ENCODE peak calls at places on chromosome 20, in five cellular contexts. I is CD4-positive, CD25-positive, alpha-beta regulatory T cell; T is fibroblast of lung; R is A673; N is A549. H is an unnamed sample.
A peak's percentile ranks its signal among the peaks of the same experiment; 100 is the strongest.

GRCh38 chr20:61933951-61934715 is 131.5 kb downstream of the TAF4 start:
- DNase-seq in I (no peak), R (no peak), T (no peak), N (no peak), H (peak; percentile 6)

GRCh38 chr20:18879262-18879661 is 65.7 kb downstream of the SCP2D1 start:
- DNase-seq in R (peak; percentile 34), T (no peak), N (no peak), I (no peak), H (no peak)

GRCh38 chr20:43937586-43937985 is 22.9 kb downstream of the TOX2 start:
- DNase-seq in R (peak; percentile 41), I (no peak), N (no peak), T (peak; percentile 68), H (no peak)

GRCh38 chr20:59933296-59933848 is at the start of gene SYCP2:
- DNase-seq in I (peak; percentile 64), R (no peak), N (peak; percentile 41), T (peak; percentile 28), H (no peak)

GRCh38 chr20:32050851-32051556 is 1.0 kb upstream of the HCK start:
- DNase-seq in R (no peak), T (no peak), I (no peak), N (no peak), H (no peak)

GRCh38 chr20:58921564-58921963 is 59.5 kb upstream of the NELFCD start:
- DNase-seq in T (no peak), I (no peak), R (no peak), N (no peak), H (no peak)

GRCh38 chr20:49561806-49562205 is 6.1 kb downstream of the PTGIS start:
- DNase-seq in R (no peak), I (no peak), N (no peak), T (no peak), H (no peak)

GRCh38 chr20:58891686-58892125 is 39.2 kb downstream of the GNAS start:
- DNase-seq in T (peak; percentile 45), R (peak; percentile 66), N (peak; percentile 37), I (peak; percentile 49), H (no peak)

GRCh38 chr20:62367483-62368302 is 581 bp upstream of the LAMA5 start:
- DNase-seq in N (no peak), T (no peak), I (no peak), R (no peak), H (peak; percentile 47)

GRCh38 chr20:63555661-63556381 is 1.9 kb downstream of the FNDC11 start:
- DNase-seq in I (no peak), T (no peak), N (no peak), R (no peak), H (no peak)

GRCh38 chr20:13870349-13870748 is 85.5 kb downstream of the NDUFAF5 start:
- DNase-seq in R (no peak), I (no peak), T (no peak), N (no peak), H (no peak)

GRCh38 chr20:13875265-13875811 is 90.5 kb downstream of the NDUFAF5 start:
- DNase-seq in I (no peak), T (no peak), N (no peak), R (no peak), H (no peak)

GRCh38 chr20:13877789-13878188 is 93.0 kb downstream of the NDUFAF5 start:
- DNase-seq in T (no peak), R (no peak), I (no peak), N (no peak), H (no peak)

GRCh38 chr20:13874269-13875158 is 89.7 kb downstream of the NDUFAF5 start:
- DNase-seq in R (no peak), N (no peak), T (no peak), I (no peak), H (peak; percentile 20)

GRCh38 chr20:13873814-13874213 is 89.0 kb downstream of the NDUFAF5 start:
- DNase-seq in N (no peak), I (no peak), R (no peak), T (no peak), H (peak; percentile 12)
- H3K4me1 ChIP-seq in N (no peaks in the 10 kb centered on the region), I (no peaks in the 10 kb centered on the region), R (no peaks in the 10 kb centered on the region), T (no peaks in the 10 kb centered on the region), H (peaks cover 12% of the 10 kb centered on the region)

GRCh38 chr20:54131675-54132611 is 41.8 kb downstream of the CYP24A1 start:
- DNase-seq in I (no peak), N (no peak), T (no peak), R (no peak), H (no peak)

GRCh38 chr20:54133434-54134427 is 40.1 kb downstream of the CYP24A1 start:
- DNase-seq in I (no peak), N (no peak), T (peak; percentile 24), R (no peak), H (no peak)

GRCh38 chr20:54134445-54135220 is 39.2 kb downstream of the CYP24A1 start:
- DNase-seq in T (no peak), N (no peak), R (no peak), I (no peak), H (no peak)

GRCh38 chr20:54129350-54129749 is 44.4 kb downstream of the CYP24A1 start:
- DNase-seq in I (no peak), T (no peak), N (no peak), R (no peak), H (no peak)

GRCh38 chr20:54132612-54133433 is 41.0 kb downstream of the CYP24A1 start:
- DNase-seq in N (peak; percentile 70), I (no peak), R (peak; percentile 78), T (peak; percentile 99), H (no peak)
- H3K4me3 ChIP-seq in N (no peak overlapping the region), I (no peak overlapping the region), R (no peak overlapping the region), T (peak overlapping the region; percentile 41), H (no peak overlapping the region)

DNA sequence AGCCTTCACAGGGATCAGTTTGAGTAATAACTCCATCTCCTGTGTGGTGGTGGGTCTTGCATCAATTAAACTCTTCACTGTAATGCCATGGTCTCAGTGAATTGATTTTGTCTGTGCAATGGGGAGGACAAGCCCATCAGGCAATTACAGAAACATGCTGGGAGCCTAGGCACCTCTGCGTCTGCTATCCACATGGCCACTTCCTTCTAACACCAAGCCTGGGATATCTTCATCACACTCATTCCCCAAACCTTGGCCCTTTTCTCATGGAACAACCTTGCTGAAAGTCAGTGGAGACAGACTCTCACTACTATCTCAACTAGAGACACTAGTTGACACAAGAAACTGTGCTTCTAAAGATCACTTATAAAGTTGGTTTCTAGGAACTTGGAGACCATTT is 210.1 kb upstream of the SHLD1 start:
- DNase-seq in T (no peak), I (no peak), R (no peak), N (no peak), H (no peak)
- H3K4me1 ChIP-seq in T (peaks cover 3% of the 10 kb centered on the region), I (no peaks in the 10 kb centered on the region), R (no peaks in the 10 kb centered on the region), N (peaks cover 8% of the 10 kb centered on the region), H (no peaks in the 10 kb centered on the region)

GRCh38 chr20:47318027-47318595 is 38.4 kb downstream of the ZMYND8 start:
- DNase-seq in R (peak; percentile 37), I (no peak), T (peak; percentile 71), N (no peak), H (no peak)
- H3K4me3 ChIP-seq in R (no peak overlapping the region), I (peak overlapping the region; percentile 19), T (peak overlapping the region; percentile 27), N (no peak overlapping the region), H (peak overlapping the region; percentile 12)

GRCh38 chr20:36281785-36282380 is 24.3 kb upstream of the DLGAP4 start:
- DNase-seq in N (no peak), I (no peak), R (no peak), T (no peak), H (no peak)

GRCh38 chr20:36279776-36280175 is 26.4 kb upstream of the DLGAP4 start:
- DNase-seq in N (no peak), R (no peak), T (no peak), I (no peak), H (no peak)

GRCh38 chr20:36275441-36276189 is 30.5 kb upstream of the DLGAP4 start:
- DNase-seq in R (no peak), T (no peak), I (no peak), N (no peak), H (no peak)

GRCh38 chr20:36277546-36277945 is 28.6 kb upstream of the DLGAP4 start:
- DNase-seq in N (no peak), T (no peak), I (no peak), R (no peak), H (no peak)

GRCh38 chr20:36279362-36279761 is 26.8 kb upstream of the DLGAP4 start:
- DNase-seq in T (no peak), R (no peak), N (no peak), I (no peak), H (no peak)
- H3K4me1 ChIP-seq in T (no peaks in the 10 kb centered on the region), R (no peaks in the 10 kb centered on the region), N (no peaks in the 10 kb centered on the region), I (no peaks in the 10 kb centered on the region), H (no peaks in the 10 kb centered on the region)

DNA sequence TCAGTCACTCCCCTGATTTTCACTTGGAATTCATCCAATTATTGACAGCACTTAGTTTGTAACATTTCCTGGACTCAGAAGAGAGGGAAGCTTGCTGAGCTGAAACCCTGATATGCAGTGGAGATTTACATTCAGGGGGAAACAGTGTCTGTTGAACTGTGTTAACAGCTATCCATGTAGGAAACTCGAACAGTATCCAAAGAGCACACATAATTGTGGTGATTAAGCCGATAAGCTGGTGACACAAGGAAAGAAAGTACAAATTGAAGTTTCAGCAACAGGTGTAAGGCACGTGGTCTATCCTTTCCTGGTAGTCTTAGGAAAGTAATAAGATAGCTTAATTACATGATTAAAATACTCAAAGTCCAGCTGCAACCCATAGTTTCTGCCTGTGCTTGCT is 78.1 kb upstream of the FLRT3 start:
- DNase-seq in N (no peak), I (no peak), T (no peak), R (peak; percentile 9), H (no peak)
- H3K4me3 ChIP-seq in N (no peak overlapping the region), I (no peak overlapping the region), T (no peak overlapping the region), R (no peak overlapping the region), H (no peak overlapping the region)

DNA sequence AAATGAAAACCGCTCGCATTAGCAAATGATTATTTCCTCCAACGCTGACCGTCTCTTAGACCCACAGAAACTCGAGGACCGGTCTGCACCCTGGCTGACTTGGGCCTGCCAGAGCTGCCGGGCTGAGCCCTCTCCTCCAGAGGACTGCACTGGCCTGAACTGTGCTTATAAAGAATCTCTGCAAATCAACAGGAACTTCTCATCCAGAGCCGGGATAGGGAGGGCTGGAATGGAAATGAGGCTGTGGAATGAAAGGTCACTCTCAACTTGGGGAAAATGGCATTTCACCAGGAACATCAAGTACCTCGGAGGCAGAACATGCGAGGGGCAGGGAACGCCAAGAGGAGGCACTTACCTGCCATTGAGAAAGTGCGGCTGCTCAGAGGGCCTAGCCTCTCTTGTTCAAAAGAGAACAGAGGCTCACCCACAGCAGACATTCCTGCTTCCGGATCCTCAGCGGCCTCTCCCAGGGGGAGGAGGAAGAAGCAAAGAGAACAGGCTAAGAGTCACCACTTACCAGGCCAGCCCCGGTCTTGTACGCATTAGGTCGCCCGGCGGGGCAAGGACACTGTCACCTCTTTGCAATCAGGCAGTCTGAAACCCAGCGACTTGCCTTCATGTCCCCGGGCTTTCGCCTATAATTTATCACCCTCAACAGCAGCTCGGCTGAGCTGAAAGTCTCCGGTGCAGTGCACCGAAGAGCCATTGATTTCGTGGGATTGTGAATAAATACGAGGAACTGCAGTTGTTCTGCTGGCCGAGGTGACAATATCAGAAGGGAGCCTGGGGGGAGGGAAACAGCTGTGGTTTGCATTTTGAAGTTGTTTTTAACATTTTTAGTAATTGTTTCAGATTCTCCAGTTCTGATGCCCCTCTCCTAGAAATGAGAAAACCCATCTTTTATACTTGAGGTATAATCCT is 37.6 kb downstream of the ZMYND8 start:
- DNase-seq in T (peak; percentile 89), R (no peak), I (peak; percentile 86), N (peak; percentile 49), H (peak; percentile 18)
- H3K4me1 ChIP-seq in T (peaks cover 45% of the 10 kb centered on the region), R (peaks cover 54% of the 10 kb centered on the region), I (peaks cover 41% of the 10 kb centered on the region), N (peaks cover 96% of the 10 kb centered on the region), H (peaks cover 65% of the 10 kb centered on the region)

DNA sequence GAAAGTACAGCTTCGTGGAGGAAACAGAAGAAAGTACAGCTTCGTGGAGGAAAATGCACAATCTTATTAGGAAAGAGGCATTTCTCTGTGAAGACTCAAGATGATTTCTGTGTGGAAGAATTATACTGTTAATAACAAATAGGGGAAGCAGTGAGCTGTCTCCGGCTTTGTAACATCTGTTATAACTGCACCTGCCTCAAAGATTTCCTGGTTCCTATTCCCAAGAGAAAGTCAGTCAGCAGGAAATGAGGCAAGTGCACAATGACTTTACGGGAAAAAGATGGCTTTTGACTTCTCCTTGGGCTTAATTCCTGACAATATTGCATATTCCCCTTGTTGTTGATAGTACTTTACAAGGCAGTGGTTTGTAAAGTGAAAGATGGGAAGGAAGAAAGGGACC is 538.5 kb downstream of the BMP2 start:
- DNase-seq in R (no peak), N (no peak), T (no peak), I (no peak), H (no peak)
- H3K4me3 ChIP-seq in R (no peak overlapping the region), N (no peak overlapping the region), T (no peak overlapping the region), I (no peak overlapping the region), H (no peak overlapping the region)

H was measured in HAP-1.